ENCODE peak calls at places on chromosomes 11 and 22, in eight cellular contexts. F is T-helper 2 cell, N is AG08395, B is neural crest cell, L is GM12865, O is uterus, G is choroid plexus epithelial cell, W is Daoy. I is an unnamed sample.

GRCh38 chr11:1005913-1006312 is 30.6 kb downstream of the MUC6 start:
- DNase-seq in L (no peak), F (no peak), B (no peak), N (no peak), O (peak), W (no peak), G (no peak), I (no peak)

GRCh38 chr11:117600976-117601708 is 195.9 kb downstream of the DSCAML1 start:
- DNase-seq in B (no peak), F (no peak), N (no peak), L (no peak), W (no peak), O (no peak), G (no peak), I (no peak)

GRCh38 chr11:4539603-4540219 is 5.3 kb upstream of the OR52M1 start:
- DNase-seq in O (no peak), B (peak), G (peak), L (peak), N (peak), F (no peak), W (peak), I (no peak)

GRCh38 chr11:130092661-130093060 is 23.0 kb downstream of the APLP2 start:
- DNase-seq in L (no peak), G (no peak), B (no peak), O (no peak), N (no peak), F (no peak), W (no peak), I (no peak)

GRCh38 chr11:122721964-122722266 is 66.4 kb downstream of the UBASH3B start:
- DNase-seq in L (no peak), F (no peak), B (no peak), N (peak), O (no peak), W (no peak), G (peak), I (no peak)

GRCh38 chr22:50091092-50091491 is 1.3 kb downstream of the MOV10L1 start:
- DNase-seq in W (no peak), O (no peak), B (no peak), N (no peak), F (no peak), L (no peak), G (no peak), I (no peak)

GRCh38 chr11:3052109-3052479 is 5.1 kb downstream of the CARS1 start:
- DNase-seq in N (no peak), G (no peak), L (peak), B (no peak), F (no peak), O (no peak), W (no peak), I (no peak)

GRCh38 chr11:71068963-71069362 is 183.4 kb downstream of the SHANK2 start:
- DNase-seq in N (no peak), O (no peak), F (no peak), G (no peak), B (no peak), L (no peak), W (no peak), I (no peak)

GRCh38 chr11:94193288-94193687 is 64.6 kb downstream of the PANX1 start:
- DNase-seq in B (no peak), O (no peak), N (peak), G (no peak), W (peak), F (no peak), L (no peak), I (no peak)

GRCh38 chr11:133844217-133844616 is 1.1 kb downstream of the SPATA19 start:
- DNase-seq in W (no peak), O (no peak), G (no peak), N (no peak), B (no peak), L (no peak), F (no peak), I (no peak)

GRCh38 chr22:27718186-27719032 is 83.1 kb downstream of the MN1 start:
- DNase-seq in N (peak), L (no peak), F (no peak), W (peak), G (peak), O (peak), B (no peak), I (peak)

GRCh38 chr11:64367931-64368672 is 9.1 kb downstream of the RPS6KA4 start:
- DNase-seq in G (no peak), N (no peak), L (no peak), F (no peak), B (no peak), O (no peak), W (no peak), I (no peak)

GRCh38 chr22:27879923-27880322 is 39.1 kb downstream of the PITPNB start:
- DNase-seq in O (no peak), L (peak), F (no peak), N (peak), B (peak), W (peak), G (peak), I (peak)

GRCh38 chr11:9074338-9075029 is 16.9 kb downstream of the SCUBE2 start:
- DNase-seq in B (no peak), F (no peak), G (no peak), L (no peak), W (no peak), O (no peak), N (no peak), I (no peak)

GRCh38 chr22:50599816-50600454 is 658 bp upstream of the MAPK8IP2 start:
- DNase-seq in O (peak), W (peak), G (peak), B (peak), N (peak), F (peak), L (peak), I (no peak)

GRCh38 chr22:46914916-46915894 is 152.8 kb downstream of the TBC1D22A start:
- DNase-seq in B (no peak), F (no peak), G (no peak), O (no peak), W (no peak), N (no peak), L (no peak), I (no peak)

I was measured in H4.